ENCODE peak calls at places on chromosomes 12 and 14, in eight cellular contexts. Y is fibroblast of lung, M is psoas muscle, G is NB4, Z is esophagus squamous epithelium, X is body of pancreas, R is GM13976, U is AG09319. W is an unnamed sample.

GRCh38 chr12:54299515-54300266 is 1.1 kb downstream of the NFE2 start:
- DNase-seq in Y (no peak), M (no peak), G (peak; percentile 75), Z (no peak), X (no peak), R (no peak), U (no peak), W (no peak)

GRCh38 chr12:29732211-29732992 is 51.3 kb downstream of the TMTC1 start:
- DNase-seq in Y (peak; percentile 63), M (no peak), G (no peak), Z (no peak), X (no peak), R (no peak), U (no peak), W (no peak)

GRCh38 chr12:89225401-89225800 is 126.9 kb downstream of the DUSP6 start:
- DNase-seq in Y (peak; percentile 81), M (no peak), G (peak; percentile 57), Z (no peak), X (no peak), R (peak; percentile 9), U (no peak), W (no peak)

GRCh38 chr12:123907726-123908476 is 64.7 kb downstream of the CCDC92 start:
- DNase-seq in Y (no peak), M (no peak), G (peak; percentile 70), Z (no peak), X (no peak), R (no peak), U (no peak), W (no peak)

GRCh38 chr14:63563370-63564026 is 20.3 kb upstream of the PPP2R5E start:
- DNase-seq in Y (peak; percentile 55), M (no peak), G (no peak), Z (no peak), X (no peak), R (no peak), U (no peak), W (no peak)

GRCh38 chr14:21308132-21308478 is 28.2 kb downstream of the RPGRIP1 start:
- DNase-seq in Y (no peak), M (no peak), G (no peak), Z (no peak), X (no peak), R (peak; percentile 49), U (no peak), W (no peak)

GRCh38 chr12:25458047-25458552 is 95.0 kb downstream of the LMNTD1 start:
- DNase-seq in Y (peak; percentile 94), M (no peak), G (no peak), Z (no peak), X (peak; percentile 18), R (no peak), U (peak; percentile 90), W (no peak)

GRCh38 chr14:54200726-54201125 is 196.1 kb upstream of the CDKN3 start:
- DNase-seq in Y (peak; percentile 44), M (no peak), G (no peak), Z (no peak), X (no peak), R (no peak), U (no peak), W (no peak)

GRCh38 chr12:73125148-73125547 is 853.0 kb downstream of the TRHDE start:
- DNase-seq in Y (no peak), M (no peak), G (no peak), Z (no peak), X (no peak), R (no peak), U (no peak), W (no peak)

GRCh38 chr12:96770239-96770780 is 136.7 kb upstream of the NEDD1 start:
- DNase-seq in Y (no peak), M (no peak), G (no peak), Z (no peak), X (no peak), R (no peak), U (no peak), W (no peak)

GRCh38 chr12:48176417-48176751 is 7.1 kb upstream of the CCDC184 start:
- DNase-seq in Y (no peak), M (no peak), G (no peak), Z (no peak), X (no peak), R (no peak), U (no peak), W (no peak)

GRCh38 chr12:29581641-29582040 is 84.2 kb upstream of the OVCH1 start:
- DNase-seq in Y (peak; percentile 93), M (no peak), G (no peak), Z (no peak), X (no peak), R (no peak), U (no peak), W (no peak)

GRCh38 chr12:73598626-73599025 is 939.0 kb upstream of the ATXN7L3B start:
- DNase-seq in Y (peak; percentile 24), M (no peak), G (no peak), Z (no peak), X (no peak), R (no peak), U (no peak), W (no peak)

GRCh38 chr14:31510222-31510621 is 22.4 kb upstream of the GPR33 start:
- DNase-seq in Y (peak; percentile 4), M (no peak), G (peak; percentile 22), Z (no peak), X (no peak), R (peak; percentile 36), U (no peak), W (no peak)

GRCh38 chr12:52042706-52043385 is 8.4 kb upstream of the NR4A1 start:
- DNase-seq in Y (no peak), M (peak; percentile 77), G (no peak), Z (no peak), X (no peak), R (no peak), U (no peak), W (no peak)

GRCh38 chr12:132818562-132818961 is 10.1 kb downstream of the GOLGA3 start:
- DNase-seq in Y (no peak), M (no peak), G (no peak), Z (no peak), X (no peak), R (no peak), U (no peak), W (no peak)

GRCh38 chr14:35438910-35439713 is 34.6 kb upstream of the NFKBIA start:
- DNase-seq in Y (no peak), M (no peak), G (peak; percentile 52), Z (no peak), X (no peak), R (peak; percentile 25), U (no peak), W (no peak)

GRCh38 chr12:74515849-74516248 is 21.8 kb upstream of the ATXN7L3B start:
- DNase-seq in Y (peak; percentile 8), M (no peak), G (no peak), Z (no peak), X (no peak), R (no peak), U (no peak), W (no peak)

GRCh38 chr14:101950516-101951215 is 13.7 kb upstream of the DYNC1H1 start:
- DNase-seq in Y (no peak), M (no peak), G (no peak), Z (no peak), X (no peak), R (no peak), U (no peak), W (no peak)

GRCh38 chr14:37844614-37845013 is 249.2 kb downstream of the TTC6 start:
- DNase-seq in Y (no peak), M (no peak), G (no peak), Z (no peak), X (no peak), R (no peak), U (no peak), W (peak; percentile 28)

GRCh38 chr14:106067935-106068334 is 541.6 kb downstream of the TMEM121 start:
- DNase-seq in Y (no peak), M (no peak), G (no peak), Z (no peak), X (no peak), R (no peak), U (no peak), W (no peak)

GRCh38 chr12:17215754-17216153 is 609.8 kb upstream of the LMO3 start:
- DNase-seq in Y (no peak), M (no peak), G (peak; percentile 1), Z (no peak), X (no peak), R (no peak), U (no peak), W (no peak)

GRCh38 chr14:32013083-32013482 is 64.0 kb upstream of the ARHGAP5 start:
- DNase-seq in Y (no peak), M (no peak), G (no peak), Z (no peak), X (no peak), R (no peak), U (no peak), W (no peak)

GRCh38 chr12:179885-180284 is 34.1 kb downstream of the SLC6A12 start:
- DNase-seq in Y (no peak), M (no peak), G (no peak), Z (no peak), X (no peak), R (no peak), U (no peak), W (no peak)

GRCh38 chr14:68397827-68398226 is 395.0 kb downstream of the ZFP36L1 start:
- DNase-seq in Y (peak; percentile 82), M (no peak), G (no peak), Z (no peak), X (no peak), R (no peak), U (no peak), W (no peak)

GRCh38 chr14:75514673-75515630 is 7.3 kb upstream of the BATF start:
- DNase-seq in Y (peak; percentile 9), M (no peak), G (peak; percentile 87), Z (no peak), X (no peak), R (peak; percentile 61), U (no peak), W (no peak)
- TF ChIP-seq CTCF in Y (peak; percentile 10), M (no peak), G (peak; percentile 17), Z (no peak), X (no peak), R (peak; percentile 62), U (peak; percentile 27), W (no peak)

DNA sequence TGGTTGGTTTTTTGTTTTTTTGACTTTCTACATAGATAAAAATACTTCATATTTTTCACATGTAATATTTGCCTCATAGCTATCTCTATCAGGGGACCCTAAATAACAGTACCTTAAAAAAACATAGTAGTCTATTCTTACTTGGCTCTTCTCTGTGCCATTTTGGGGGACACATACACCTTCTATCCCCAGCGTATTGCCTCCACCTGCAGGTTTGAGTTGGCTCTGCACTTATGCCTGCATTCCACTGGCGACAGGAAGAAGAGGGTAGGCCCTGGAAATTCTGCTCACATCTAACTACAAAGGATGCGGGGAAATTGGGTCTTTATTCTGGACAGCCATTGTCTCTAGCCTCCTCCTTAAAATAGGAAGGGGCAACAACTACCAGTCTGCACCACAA is 13.8 kb upstream of the IFI27L2 start:
- DNase-seq in Y (no peak), M (no peak), G (peak; percentile 34), Z (no peak), X (no peak), R (no peak), U (no peak), W (no peak)
- TF ChIP-seq CTCF in Y (peak; percentile 11), M (peak; percentile 16), G (peak; percentile 24), Z (no peak), X (no peak), R (peak; percentile 35), U (peak; percentile 6), W (peak; percentile 1)

GRCh38 chr12:84497819-84498218 is 414.8 kb downstream of the SLC6A15 start:
- DNase-seq in Y (peak; percentile 5), M (no peak), G (peak; percentile 37), Z (no peak), X (no peak), R (no peak), U (no peak), W (no peak)
- TF ChIP-seq CTCF in Y (peak; percentile 56), M (no peak), G (peak; percentile 60), Z (peak; percentile 8), X (no peak), R (peak; percentile 24), U (peak; percentile 52), W (peak; percentile 56)

GRCh38 chr12:8052679-8053078 is 13.5 kb downstream of the C3AR1 start:
- DNase-seq in Y (no peak), M (no peak), G (peak; percentile 60), Z (no peak), X (no peak), R (no peak), U (no peak), W (no peak)
- TF ChIP-seq CTCF in Y (no peak), M (no peak), G (no peak), Z (no peak), X (no peak), R (no peak), U (no peak), W (no peak)